ENCODE peak calls at places on chromosome 1, in seven cellular contexts. One of them, this sample, is unnamed.

GRCh38 chr1:198143797-198144196 is 13.0 kb upstream of the NEK7 start:
- DNase-seq in NCI-H146: no peak
- DNase-seq in cardiac muscle cell: no peak
- DNase-seq in fibroblast of pulmonary artery: no peak
- DNase-seq in T-helper 1 cell: no peak
- DNase-seq in SK-N-DZ: no peak
- DNase-seq in AG04450: no peak
- DNase-seq in this sample: no peak

GRCh38 chr1:201480231-201481003 is 11.4 kb upstream of the PHLDA3 start:
- DNase-seq in NCI-H146: peak; percentile 91
- DNase-seq in cardiac muscle cell: peak; percentile 85
- DNase-seq in fibroblast of pulmonary artery: no peak
- DNase-seq in T-helper 1 cell: peak; percentile 33
- DNase-seq in SK-N-DZ: no peak
- DNase-seq in AG04450: no peak
- DNase-seq in this sample: peak; percentile 55

GRCh38 chr1:18234790-18235242 is 127.2 kb downstream of the IGSF21 start:
- DNase-seq in NCI-H146: peak; percentile 2
- DNase-seq in cardiac muscle cell: peak; percentile 79
- DNase-seq in fibroblast of pulmonary artery: peak; percentile 26
- DNase-seq in T-helper 1 cell: no peak
- DNase-seq in SK-N-DZ: peak; percentile 49
- DNase-seq in AG04450: no peak
- DNase-seq in this sample: no peak

GRCh38 chr1:1440941-1441888 is 5.7 kb downstream of the VWA1 start:
- DNase-seq in NCI-H146: no peak
- DNase-seq in cardiac muscle cell: peak; percentile 72
- DNase-seq in fibroblast of pulmonary artery: peak; percentile 45
- DNase-seq in T-helper 1 cell: no peak
- DNase-seq in SK-N-DZ: no peak
- DNase-seq in AG04450: no peak
- DNase-seq in this sample: peak; percentile 20

GRCh38 chr1:228325267-228325666 is 81.4 kb downstream of the TRIM11 start:
- DNase-seq in NCI-H146: no peak
- DNase-seq in cardiac muscle cell: no peak
- DNase-seq in fibroblast of pulmonary artery: no peak
- DNase-seq in T-helper 1 cell: no peak
- DNase-seq in SK-N-DZ: no peak
- DNase-seq in AG04450: no peak
- DNase-seq in this sample: no peak

GRCh38 chr1:218351617-218352438 is 6.7 kb downstream of the TGFB2 start:
- DNase-seq in NCI-H146: no peak
- DNase-seq in cardiac muscle cell: no peak
- DNase-seq in fibroblast of pulmonary artery: peak; percentile 86
- DNase-seq in T-helper 1 cell: no peak
- DNase-seq in SK-N-DZ: no peak
- DNase-seq in AG04450: no peak
- DNase-seq in this sample: peak; percentile 86

GRCh38 chr1:206836111-206836510 is 29.3 kb upstream of the IL20 start:
- DNase-seq in NCI-H146: no peak
- DNase-seq in cardiac muscle cell: no peak
- DNase-seq in fibroblast of pulmonary artery: peak; percentile 33
- DNase-seq in T-helper 1 cell: no peak
- DNase-seq in SK-N-DZ: no peak
- DNase-seq in AG04450: no peak
- DNase-seq in this sample: no peak

GRCh38 chr1:144551107-144551542 is 41.6 kb upstream of the PPIAL4F start:
- DNase-seq in NCI-H146: peak; percentile 0
- DNase-seq in cardiac muscle cell: no peak
- DNase-seq in fibroblast of pulmonary artery: no peak
- DNase-seq in T-helper 1 cell: no peak
- DNase-seq in SK-N-DZ: no peak
- DNase-seq in AG04450: no peak
- DNase-seq in this sample: no peak

GRCh38 chr1:15760520-15761211 is 2.1 kb downstream of the FBLIM1 start:
- DNase-seq in NCI-H146: no peak
- DNase-seq in cardiac muscle cell: no peak
- DNase-seq in fibroblast of pulmonary artery: peak; percentile 94
- DNase-seq in T-helper 1 cell: no peak
- DNase-seq in SK-N-DZ: no peak
- DNase-seq in AG04450: peak; percentile 41
- DNase-seq in this sample: peak; percentile 83

GRCh38 chr1:246790833-246791232 is 66.6 kb downstream of the SCCPDH start:
- DNase-seq in NCI-H146: no peak
- DNase-seq in cardiac muscle cell: no peak
- DNase-seq in fibroblast of pulmonary artery: no peak
- DNase-seq in T-helper 1 cell: no peak
- DNase-seq in SK-N-DZ: no peak
- DNase-seq in AG04450: no peak
- DNase-seq in this sample: no peak

GRCh38 chr1:40703316-40703715 is 11.8 kb downstream of the NFYC start:
- DNase-seq in NCI-H146: no peak
- DNase-seq in cardiac muscle cell: no peak
- DNase-seq in fibroblast of pulmonary artery: peak; percentile 80
- DNase-seq in T-helper 1 cell: no peak
- DNase-seq in SK-N-DZ: no peak
- DNase-seq in AG04450: no peak
- DNase-seq in this sample: peak; percentile 90

GRCh38 chr1:32398401-32398800 is 4.2 kb upstream of the BSDC1 start:
- DNase-seq in NCI-H146: no peak
- DNase-seq in cardiac muscle cell: no peak
- DNase-seq in fibroblast of pulmonary artery: peak; percentile 21
- DNase-seq in T-helper 1 cell: no peak
- DNase-seq in SK-N-DZ: no peak
- DNase-seq in AG04450: no peak
- DNase-seq in this sample: peak; percentile 7

GRCh38 chr1:156618853-156619581 is at the start of gene HAPLN2:
- DNase-seq in NCI-H146: peak; percentile 44
- DNase-seq in cardiac muscle cell: peak; percentile 53
- DNase-seq in fibroblast of pulmonary artery: peak; percentile 23
- DNase-seq in T-helper 1 cell: no peak
- DNase-seq in SK-N-DZ: peak; percentile 74
- DNase-seq in AG04450: no peak
- DNase-seq in this sample: no peak

GRCh38 chr1:194538453-194538852 is 1352.0 kb upstream of the B3GALT2 start:
- DNase-seq in NCI-H146: no peak
- DNase-seq in cardiac muscle cell: no peak
- DNase-seq in fibroblast of pulmonary artery: no peak
- DNase-seq in T-helper 1 cell: no peak
- DNase-seq in SK-N-DZ: no peak
- DNase-seq in AG04450: no peak
- DNase-seq in this sample: no peak

GRCh38 chr1:237470712-237471310 is 419.9 kb downstream of the ZP4 start:
- DNase-seq in NCI-H146: peak; percentile 32
- DNase-seq in cardiac muscle cell: peak; percentile 5
- DNase-seq in fibroblast of pulmonary artery: no peak
- DNase-seq in T-helper 1 cell: no peak
- DNase-seq in SK-N-DZ: peak; percentile 74
- DNase-seq in AG04450: no peak
- DNase-seq in this sample: no peak

GRCh38 chr1:203572134-203572625 is 54.5 kb upstream of the ATP2B4 start:
- DNase-seq in NCI-H146: no peak
- DNase-seq in cardiac muscle cell: no peak
- DNase-seq in fibroblast of pulmonary artery: peak; percentile 80
- DNase-seq in T-helper 1 cell: no peak
- DNase-seq in SK-N-DZ: no peak
- DNase-seq in AG04450: no peak
- DNase-seq in this sample: peak; percentile 80

GRCh38 chr1:110477041-110477440 is 26.1 kb downstream of the PROK1 start:
- DNase-seq in NCI-H146: no peak
- DNase-seq in cardiac muscle cell: peak; percentile 23
- DNase-seq in fibroblast of pulmonary artery: peak; percentile 48
- DNase-seq in T-helper 1 cell: no peak
- DNase-seq in SK-N-DZ: no peak
- DNase-seq in AG04450: peak; percentile 16
- DNase-seq in this sample: peak; percentile 79

GRCh38 chr1:229887043-229887822 is 179.8 kb upstream of the GALNT2 start:
- DNase-seq in NCI-H146: no peak
- DNase-seq in cardiac muscle cell: no peak
- DNase-seq in fibroblast of pulmonary artery: no peak
- DNase-seq in T-helper 1 cell: no peak
- DNase-seq in SK-N-DZ: no peak
- DNase-seq in AG04450: no peak
- DNase-seq in this sample: no peak

This sample was measured in fibroblast of lung.